ENCODE peak calls at places on chromosomes 13 and 19, in four cellular contexts. One of them, this sample, is unnamed.

GRCh38 chr13:99382428-99383133 is 75.4 kb upstream of the GPR183 start:
- DNase-seq in NCI-H748 treated with DMSO at 0.1 percent for 48 hours: no peak
- DNase-seq in activated CD4-positive, alpha-beta memory T cell treated with anti-CD3 and anti-CD28 coated beads for 36 hours: peak
- DNase-seq in RKO: no peak
- DNase-seq in this sample: no peak

GRCh38 chr13:112058519-112058873 is 8.5 kb upstream of the SOX1 start:
- DNase-seq in RKO: no peak
- DNase-seq in activated CD4-positive, alpha-beta memory T cell treated with anti-CD3 and anti-CD28 coated beads for 36 hours: no peak
- DNase-seq in NCI-H748 treated with DMSO at 0.1 percent for 48 hours: no peak
- DNase-seq in this sample: no peak

GRCh38 chr19:2488942-2489731 is 13.2 kb downstream of the GADD45B start:
- DNase-seq in RKO: no peak
- DNase-seq in activated CD4-positive, alpha-beta memory T cell treated with anti-CD3 and anti-CD28 coated beads for 36 hours: no peak
- DNase-seq in NCI-H748 treated with DMSO at 0.1 percent for 48 hours: no peak
- DNase-seq in this sample: peak

GRCh38 chr13:111159362-111160320 is 44.5 kb downstream of the ARHGEF7 start:
- DNase-seq in activated CD4-positive, alpha-beta memory T cell treated with anti-CD3 and anti-CD28 coated beads for 36 hours: no peak
- DNase-seq in NCI-H748 treated with DMSO at 0.1 percent for 48 hours: no peak
- DNase-seq in RKO: no peak
- DNase-seq in this sample: no peak

GRCh38 chr13:105817011-105817410 is 718.5 kb downstream of the EFNB2 start:
- DNase-seq in NCI-H748 treated with DMSO at 0.1 percent for 48 hours: no peak
- DNase-seq in activated CD4-positive, alpha-beta memory T cell treated with anti-CD3 and anti-CD28 coated beads for 36 hours: no peak
- DNase-seq in RKO: no peak
- DNase-seq in this sample: no peak

GRCh38 chr19:28980236-28980868 is 232.6 kb downstream of the UQCRFS1 start:
- DNase-seq in activated CD4-positive, alpha-beta memory T cell treated with anti-CD3 and anti-CD28 coated beads for 36 hours: no peak
- DNase-seq in RKO: peak
- DNase-seq in NCI-H748 treated with DMSO at 0.1 percent for 48 hours: no peak
- DNase-seq in this sample: peak

GRCh38 chr19:15551183-15552004 is 43.1 kb downstream of the CYP4F22 start:
- DNase-seq in RKO: no peak
- DNase-seq in activated CD4-positive, alpha-beta memory T cell treated with anti-CD3 and anti-CD28 coated beads for 36 hours: peak
- DNase-seq in NCI-H748 treated with DMSO at 0.1 percent for 48 hours: peak
- DNase-seq in this sample: peak

GRCh38 chr13:83182845-83183244 is 699.4 kb downstream of the SLITRK1 start:
- DNase-seq in activated CD4-positive, alpha-beta memory T cell treated with anti-CD3 and anti-CD28 coated beads for 36 hours: no peak
- DNase-seq in NCI-H748 treated with DMSO at 0.1 percent for 48 hours: no peak
- DNase-seq in RKO: no peak
- DNase-seq in this sample: no peak

GRCh38 chr13:114096811-114097503 is 35.5 kb downstream of the RASA3 start:
- DNase-seq in activated CD4-positive, alpha-beta memory T cell treated with anti-CD3 and anti-CD28 coated beads for 36 hours: no peak
- DNase-seq in RKO: no peak
- DNase-seq in NCI-H748 treated with DMSO at 0.1 percent for 48 hours: no peak
- DNase-seq in this sample: no peak

GRCh38 chr13:100314132-100314910 is 225.4 kb downstream of the PCCA start:
- DNase-seq in activated CD4-positive, alpha-beta memory T cell treated with anti-CD3 and anti-CD28 coated beads for 36 hours: no peak
- DNase-seq in NCI-H748 treated with DMSO at 0.1 percent for 48 hours: no peak
- DNase-seq in RKO: no peak
- DNase-seq in this sample: no peak

GRCh38 chr13:30301827-30302226 is 5.5 kb downstream of the KATNAL1 start:
- DNase-seq in NCI-H748 treated with DMSO at 0.1 percent for 48 hours: peak
- DNase-seq in activated CD4-positive, alpha-beta memory T cell treated with anti-CD3 and anti-CD28 coated beads for 36 hours: no peak
- DNase-seq in RKO: no peak
- DNase-seq in this sample: no peak

GRCh38 chr19:4557971-4558941 is 1.2 kb downstream of the SEMA6B start:
- DNase-seq in RKO: no peak
- DNase-seq in NCI-H748 treated with DMSO at 0.1 percent for 48 hours: peak
- DNase-seq in activated CD4-positive, alpha-beta memory T cell treated with anti-CD3 and anti-CD28 coated beads for 36 hours: peak
- DNase-seq in this sample: no peak

GRCh38 chr13:79226250-79226649 is 179.8 kb downstream of the RBM26 start:
- DNase-seq in NCI-H748 treated with DMSO at 0.1 percent for 48 hours: peak
- DNase-seq in activated CD4-positive, alpha-beta memory T cell treated with anti-CD3 and anti-CD28 coated beads for 36 hours: no peak
- DNase-seq in RKO: no peak
- DNase-seq in this sample: no peak

GRCh38 chr13:100396771-100397170 is 191.8 kb downstream of the GGACT start:
- DNase-seq in activated CD4-positive, alpha-beta memory T cell treated with anti-CD3 and anti-CD28 coated beads for 36 hours: no peak
- DNase-seq in NCI-H748 treated with DMSO at 0.1 percent for 48 hours: no peak
- DNase-seq in RKO: no peak
- DNase-seq in this sample: no peak

GRCh38 chr13:113155982-113156655 is 2.3 kb upstream of the PROZ start:
- DNase-seq in RKO: peak
- DNase-seq in activated CD4-positive, alpha-beta memory T cell treated with anti-CD3 and anti-CD28 coated beads for 36 hours: peak
- DNase-seq in NCI-H748 treated with DMSO at 0.1 percent for 48 hours: no peak
- DNase-seq in this sample: no peak

This sample was measured in EL.